ENCODE peak calls at places on chromosome 13, in seven cellular contexts. One of them, this sample, is unnamed.

GRCh38 chr13:114119196-114119595 is 13.2 kb downstream of the RASA3 start:
- DNase-seq in stimulated activated CD8-positive, alpha-beta memory T cell treated with anti-CD3 and anti-CD28 coated beads, Interleukin-4, amount 100 ng/mL, for 48 hours: no peak
- DNase-seq in astrocyte of the spinal cord: peak; percentile 91
- DNase-seq in astrocyte of the hippocampus: peak; percentile 90
- DNase-seq in NCI-H774: no peak
- DNase-seq in NCI-H2029: no peak
- DNase-seq in psoas muscle: peak; percentile 58
- DNase-seq in this sample: no peak

GRCh38 chr13:28337196-28338045 is 157.5 kb downstream of the FLT1 start:
- DNase-seq in stimulated activated CD8-positive, alpha-beta memory T cell treated with anti-CD3 and anti-CD28 coated beads, Interleukin-4, amount 100 ng/mL, for 48 hours: no peak
- DNase-seq in astrocyte of the spinal cord: peak; percentile 52
- DNase-seq in astrocyte of the hippocampus: no peak
- DNase-seq in NCI-H774: no peak
- DNase-seq in NCI-H2029: peak; percentile 12
- DNase-seq in psoas muscle: no peak
- DNase-seq in this sample: no peak

GRCh38 chr13:104847863-104848262 is 1687.6 kb downstream of the EFNB2 start:
- DNase-seq in stimulated activated CD8-positive, alpha-beta memory T cell treated with anti-CD3 and anti-CD28 coated beads, Interleukin-4, amount 100 ng/mL, for 48 hours: no peak
- DNase-seq in astrocyte of the spinal cord: no peak
- DNase-seq in astrocyte of the hippocampus: no peak
- DNase-seq in NCI-H774: no peak
- DNase-seq in NCI-H2029: no peak
- DNase-seq in psoas muscle: no peak
- DNase-seq in this sample: no peak

GRCh38 chr13:53821632-53822031 is 793.0 kb downstream of the OLFM4 start:
- DNase-seq in stimulated activated CD8-positive, alpha-beta memory T cell treated with anti-CD3 and anti-CD28 coated beads, Interleukin-4, amount 100 ng/mL, for 48 hours: no peak
- DNase-seq in astrocyte of the spinal cord: no peak
- DNase-seq in astrocyte of the hippocampus: no peak
- DNase-seq in NCI-H774: no peak
- DNase-seq in NCI-H2029: no peak
- DNase-seq in psoas muscle: no peak
- DNase-seq in this sample: no peak

GRCh38 chr13:19088416-19088815 is 93.2 kb downstream of the TUBA3C start:
- DNase-seq in stimulated activated CD8-positive, alpha-beta memory T cell treated with anti-CD3 and anti-CD28 coated beads, Interleukin-4, amount 100 ng/mL, for 48 hours: no peak
- DNase-seq in astrocyte of the spinal cord: no peak
- DNase-seq in astrocyte of the hippocampus: no peak
- DNase-seq in NCI-H774: no peak
- DNase-seq in NCI-H2029: no peak
- DNase-seq in psoas muscle: no peak
- DNase-seq in this sample: no peak

GRCh38 chr13:72314210-72314609 is 413.2 kb downstream of the MZT1 start:
- DNase-seq in stimulated activated CD8-positive, alpha-beta memory T cell treated with anti-CD3 and anti-CD28 coated beads, Interleukin-4, amount 100 ng/mL, for 48 hours: no peak
- DNase-seq in astrocyte of the spinal cord: no peak
- DNase-seq in astrocyte of the hippocampus: no peak
- DNase-seq in NCI-H774: no peak
- DNase-seq in NCI-H2029: no peak
- DNase-seq in psoas muscle: no peak
- DNase-seq in this sample: no peak

GRCh38 chr13:99962242-99962641 is 9.3 kb downstream of the ZIC5 start:
- DNase-seq in stimulated activated CD8-positive, alpha-beta memory T cell treated with anti-CD3 and anti-CD28 coated beads, Interleukin-4, amount 100 ng/mL, for 48 hours: no peak
- DNase-seq in astrocyte of the spinal cord: no peak
- DNase-seq in astrocyte of the hippocampus: no peak
- DNase-seq in NCI-H774: peak; percentile 36
- DNase-seq in NCI-H2029: no peak
- DNase-seq in psoas muscle: no peak
- DNase-seq in this sample: peak; percentile 95

GRCh38 chr13:42735011-42735410 is 46.4 kb upstream of the FAM216B start:
- DNase-seq in stimulated activated CD8-positive, alpha-beta memory T cell treated with anti-CD3 and anti-CD28 coated beads, Interleukin-4, amount 100 ng/mL, for 48 hours: no peak
- DNase-seq in astrocyte of the spinal cord: no peak
- DNase-seq in astrocyte of the hippocampus: no peak
- DNase-seq in NCI-H774: no peak
- DNase-seq in NCI-H2029: no peak
- DNase-seq in psoas muscle: no peak
- DNase-seq in this sample: no peak

GRCh38 chr13:111530137-111530536 is 209.7 kb downstream of the TEX29 start:
- DNase-seq in stimulated activated CD8-positive, alpha-beta memory T cell treated with anti-CD3 and anti-CD28 coated beads, Interleukin-4, amount 100 ng/mL, for 48 hours: no peak
- DNase-seq in astrocyte of the spinal cord: no peak
- DNase-seq in astrocyte of the hippocampus: no peak
- DNase-seq in NCI-H774: no peak
- DNase-seq in NCI-H2029: no peak
- DNase-seq in psoas muscle: no peak
- DNase-seq in this sample: no peak

GRCh38 chr13:79966502-79966901 is 374.4 kb downstream of the SPRY2 start:
- DNase-seq in stimulated activated CD8-positive, alpha-beta memory T cell treated with anti-CD3 and anti-CD28 coated beads, Interleukin-4, amount 100 ng/mL, for 48 hours: no peak
- DNase-seq in astrocyte of the spinal cord: no peak
- DNase-seq in astrocyte of the hippocampus: no peak
- DNase-seq in NCI-H774: no peak
- DNase-seq in NCI-H2029: no peak
- DNase-seq in psoas muscle: no peak
- DNase-seq in this sample: no peak

GRCh38 chr13:59425211-59425721 is 738.5 kb downstream of the DIAPH3 start:
- DNase-seq in stimulated activated CD8-positive, alpha-beta memory T cell treated with anti-CD3 and anti-CD28 coated beads, Interleukin-4, amount 100 ng/mL, for 48 hours: no peak
- DNase-seq in astrocyte of the spinal cord: peak; percentile 74
- DNase-seq in astrocyte of the hippocampus: peak; percentile 64
- DNase-seq in NCI-H774: no peak
- DNase-seq in NCI-H2029: no peak
- DNase-seq in psoas muscle: no peak
- DNase-seq in this sample: peak; percentile 87

GRCh38 chr13:80469841-80470378 is 129.0 kb upstream of the SPRY2 start:
- DNase-seq in stimulated activated CD8-positive, alpha-beta memory T cell treated with anti-CD3 and anti-CD28 coated beads, Interleukin-4, amount 100 ng/mL, for 48 hours: no peak
- DNase-seq in astrocyte of the spinal cord: peak; percentile 92
- DNase-seq in astrocyte of the hippocampus: peak; percentile 51
- DNase-seq in NCI-H774: no peak
- DNase-seq in NCI-H2029: no peak
- DNase-seq in psoas muscle: peak; percentile 89
- DNase-seq in this sample: no peak

GRCh38 chr13:51267581-51267980 is 45.4 kb downstream of the FAM124A start:
- DNase-seq in stimulated activated CD8-positive, alpha-beta memory T cell treated with anti-CD3 and anti-CD28 coated beads, Interleukin-4, amount 100 ng/mL, for 48 hours: no peak
- DNase-seq in astrocyte of the spinal cord: no peak
- DNase-seq in astrocyte of the hippocampus: no peak
- DNase-seq in NCI-H774: no peak
- DNase-seq in NCI-H2029: no peak
- DNase-seq in psoas muscle: no peak
- DNase-seq in this sample: no peak

GRCh38 chr13:45595968-45596367 is 19.6 kb downstream of the ERICH6B start:
- DNase-seq in stimulated activated CD8-positive, alpha-beta memory T cell treated with anti-CD3 and anti-CD28 coated beads, Interleukin-4, amount 100 ng/mL, for 48 hours: no peak
- DNase-seq in astrocyte of the spinal cord: no peak
- DNase-seq in astrocyte of the hippocampus: peak; percentile 29
- DNase-seq in NCI-H774: no peak
- DNase-seq in NCI-H2029: no peak
- DNase-seq in psoas muscle: no peak
- DNase-seq in this sample: no peak

GRCh38 chr13:74554581-74555290 is 420.5 kb upstream of the KLF12 start:
- DNase-seq in stimulated activated CD8-positive, alpha-beta memory T cell treated with anti-CD3 and anti-CD28 coated beads, Interleukin-4, amount 100 ng/mL, for 48 hours: no peak
- DNase-seq in astrocyte of the spinal cord: no peak
- DNase-seq in astrocyte of the hippocampus: no peak
- DNase-seq in NCI-H774: no peak
- DNase-seq in NCI-H2029: no peak
- DNase-seq in psoas muscle: no peak
- DNase-seq in this sample: no peak

GRCh38 chr13:105920375-105920774 is 615.1 kb downstream of the EFNB2 start:
- DNase-seq in stimulated activated CD8-positive, alpha-beta memory T cell treated with anti-CD3 and anti-CD28 coated beads, Interleukin-4, amount 100 ng/mL, for 48 hours: no peak
- DNase-seq in astrocyte of the spinal cord: peak; percentile 37
- DNase-seq in astrocyte of the hippocampus: no peak
- DNase-seq in NCI-H774: no peak
- DNase-seq in NCI-H2029: no peak
- DNase-seq in psoas muscle: no peak
- DNase-seq in this sample: no peak

GRCh38 chr13:46964789-46965527 is 68.1 kb upstream of the HTR2A start:
- DNase-seq in stimulated activated CD8-positive, alpha-beta memory T cell treated with anti-CD3 and anti-CD28 coated beads, Interleukin-4, amount 100 ng/mL, for 48 hours: no peak
- DNase-seq in astrocyte of the spinal cord: peak; percentile 57
- DNase-seq in astrocyte of the hippocampus: peak; percentile 16
- DNase-seq in NCI-H774: no peak
- DNase-seq in NCI-H2029: no peak
- DNase-seq in psoas muscle: no peak
- DNase-seq in this sample: no peak

GRCh38 chr13:75180805-75181455 is 301.0 kb downstream of the TBC1D4 start:
- DNase-seq in stimulated activated CD8-positive, alpha-beta memory T cell treated with anti-CD3 and anti-CD28 coated beads, Interleukin-4, amount 100 ng/mL, for 48 hours: no peak
- DNase-seq in astrocyte of the spinal cord: peak; percentile 37
- DNase-seq in astrocyte of the hippocampus: no peak
- DNase-seq in NCI-H774: no peak
- DNase-seq in NCI-H2029: no peak
- DNase-seq in psoas muscle: no peak
- DNase-seq in this sample: no peak

GRCh38 chr13:24995225-24995804 is 100.6 kb upstream of the PABPC3 start:
- DNase-seq in stimulated activated CD8-positive, alpha-beta memory T cell treated with anti-CD3 and anti-CD28 coated beads, Interleukin-4, amount 100 ng/mL, for 48 hours: peak; percentile 63
- DNase-seq in astrocyte of the spinal cord: peak; percentile 86
- DNase-seq in astrocyte of the hippocampus: peak; percentile 89
- DNase-seq in NCI-H774: peak; percentile 39
- DNase-seq in NCI-H2029: peak; percentile 60
- DNase-seq in psoas muscle: no peak
- DNase-seq in this sample: peak; percentile 53

GRCh38 chr13:78121459-78122348 is 203.1 kb upstream of the EDNRB start:
- DNase-seq in stimulated activated CD8-positive, alpha-beta memory T cell treated with anti-CD3 and anti-CD28 coated beads, Interleukin-4, amount 100 ng/mL, for 48 hours: peak; percentile 38
- DNase-seq in astrocyte of the spinal cord: peak; percentile 73
- DNase-seq in astrocyte of the hippocampus: peak; percentile 77
- DNase-seq in NCI-H774: peak; percentile 21
- DNase-seq in NCI-H2029: peak; percentile 11
- DNase-seq in psoas muscle: peak; percentile 38
- DNase-seq in this sample: peak; percentile 56

GRCh38 chr13:99435116-99435515 is 66.2 kb upstream of the TM9SF2 start:
- DNase-seq in stimulated activated CD8-positive, alpha-beta memory T cell treated with anti-CD3 and anti-CD28 coated beads, Interleukin-4, amount 100 ng/mL, for 48 hours: no peak
- DNase-seq in astrocyte of the spinal cord: no peak
- DNase-seq in astrocyte of the hippocampus: no peak
- DNase-seq in NCI-H774: no peak
- DNase-seq in NCI-H2029: no peak
- DNase-seq in psoas muscle: no peak
- DNase-seq in this sample: no peak

GRCh38 chr13:114078501-114079451 is 53.6 kb downstream of the RASA3 start:
- DNase-seq in stimulated activated CD8-positive, alpha-beta memory T cell treated with anti-CD3 and anti-CD28 coated beads, Interleukin-4, amount 100 ng/mL, for 48 hours: no peak
- DNase-seq in astrocyte of the spinal cord: peak; percentile 79
- DNase-seq in astrocyte of the hippocampus: peak; percentile 59
- DNase-seq in NCI-H774: no peak
- DNase-seq in NCI-H2029: no peak
- DNase-seq in psoas muscle: peak; percentile 66
- DNase-seq in this sample: no peak

GRCh38 chr13:102658678-102659077 is 36.2 kb downstream of the METTL21C start:
- DNase-seq in stimulated activated CD8-positive, alpha-beta memory T cell treated with anti-CD3 and anti-CD28 coated beads, Interleukin-4, amount 100 ng/mL, for 48 hours: no peak
- DNase-seq in astrocyte of the spinal cord: no peak
- DNase-seq in astrocyte of the hippocampus: peak; percentile 14
- DNase-seq in NCI-H774: no peak
- DNase-seq in NCI-H2029: no peak
- DNase-seq in psoas muscle: no peak
- DNase-seq in this sample: peak; percentile 90

GRCh38 chr13:39590466-39591036 is 12.4 kb downstream of the LHFPL6 start:
- DNase-seq in stimulated activated CD8-positive, alpha-beta memory T cell treated with anti-CD3 and anti-CD28 coated beads, Interleukin-4, amount 100 ng/mL, for 48 hours: no peak
- DNase-seq in astrocyte of the spinal cord: no peak
- DNase-seq in astrocyte of the hippocampus: no peak
- DNase-seq in NCI-H774: no peak
- DNase-seq in NCI-H2029: no peak
- DNase-seq in psoas muscle: no peak
- DNase-seq in this sample: no peak

GRCh38 chr13:65028101-65028500 is 2202.0 kb downstream of the PCDH9 start:
- DNase-seq in stimulated activated CD8-positive, alpha-beta memory T cell treated with anti-CD3 and anti-CD28 coated beads, Interleukin-4, amount 100 ng/mL, for 48 hours: no peak
- DNase-seq in astrocyte of the spinal cord: no peak
- DNase-seq in astrocyte of the hippocampus: no peak
- DNase-seq in NCI-H774: no peak
- DNase-seq in NCI-H2029: no peak
- DNase-seq in psoas muscle: no peak
- DNase-seq in this sample: no peak

GRCh38 chr13:47299316-47299715 is 402.5 kb upstream of the HTR2A start:
- DNase-seq in stimulated activated CD8-positive, alpha-beta memory T cell treated with anti-CD3 and anti-CD28 coated beads, Interleukin-4, amount 100 ng/mL, for 48 hours: no peak
- DNase-seq in astrocyte of the spinal cord: no peak
- DNase-seq in astrocyte of the hippocampus: peak; percentile 44
- DNase-seq in NCI-H774: no peak
- DNase-seq in NCI-H2029: no peak
- DNase-seq in psoas muscle: no peak
- DNase-seq in this sample: no peak

GRCh38 chr13:35979378-35979911 is 151.7 kb downstream of the DCLK1 start:
- DNase-seq in stimulated activated CD8-positive, alpha-beta memory T cell treated with anti-CD3 and anti-CD28 coated beads, Interleukin-4, amount 100 ng/mL, for 48 hours: no peak
- DNase-seq in astrocyte of the spinal cord: peak; percentile 98
- DNase-seq in astrocyte of the hippocampus: peak; percentile 96
- DNase-seq in NCI-H774: no peak
- DNase-seq in NCI-H2029: no peak
- DNase-seq in psoas muscle: peak; percentile 81
- DNase-seq in this sample: no peak

GRCh38 chr13:73171926-73172325 is 113.1 kb downstream of the KLF5 start:
- DNase-seq in stimulated activated CD8-positive, alpha-beta memory T cell treated with anti-CD3 and anti-CD28 coated beads, Interleukin-4, amount 100 ng/mL, for 48 hours: no peak
- DNase-seq in astrocyte of the spinal cord: no peak
- DNase-seq in astrocyte of the hippocampus: peak; percentile 30
- DNase-seq in NCI-H774: no peak
- DNase-seq in NCI-H2029: no peak
- DNase-seq in psoas muscle: no peak
- DNase-seq in this sample: no peak

GRCh38 chr13:44013666-44014291 is 134.1 kb downstream of the LACC1 start:
- DNase-seq in stimulated activated CD8-positive, alpha-beta memory T cell treated with anti-CD3 and anti-CD28 coated beads, Interleukin-4, amount 100 ng/mL, for 48 hours: no peak
- DNase-seq in astrocyte of the spinal cord: peak; percentile 84
- DNase-seq in astrocyte of the hippocampus: peak; percentile 80
- DNase-seq in NCI-H774: no peak
- DNase-seq in NCI-H2029: no peak
- DNase-seq in psoas muscle: no peak
- DNase-seq in this sample: no peak

GRCh38 chr13:87052731-87053130 is 618.4 kb upstream of the SLITRK5 start:
- DNase-seq in stimulated activated CD8-positive, alpha-beta memory T cell treated with anti-CD3 and anti-CD28 coated beads, Interleukin-4, amount 100 ng/mL, for 48 hours: no peak
- DNase-seq in astrocyte of the spinal cord: peak; percentile 48
- DNase-seq in astrocyte of the hippocampus: no peak
- DNase-seq in NCI-H774: no peak
- DNase-seq in NCI-H2029: no peak
- DNase-seq in psoas muscle: no peak
- DNase-seq in this sample: no peak

GRCh38 chr13:20431080-20431479 is 94.6 kb downstream of the CRYL1 start:
- DNase-seq in stimulated activated CD8-positive, alpha-beta memory T cell treated with anti-CD3 and anti-CD28 coated beads, Interleukin-4, amount 100 ng/mL, for 48 hours: no peak
- DNase-seq in astrocyte of the spinal cord: no peak
- DNase-seq in astrocyte of the hippocampus: no peak
- DNase-seq in NCI-H774: no peak
- DNase-seq in NCI-H2029: peak; percentile 79
- DNase-seq in psoas muscle: no peak
- DNase-seq in this sample: no peak